ENCODE peak calls at places on chromosomes 7 and 10, in four cellular contexts. J, B, E and R are unnamed samples.

GRCh38 chr7:106392565-106392964 is 107.8 kb upstream of the NAMPT start:
- DNase-seq in J (no peak), B (no peak), E (no peak), R (peak; percentile 17)

GRCh38 chr7:70795948-70796347 is 336.0 kb upstream of the GALNT17 start:
- DNase-seq in J (no peak), B (no peak), E (no peak), R (no peak)

GRCh38 chr7:95993420-95993819 is 221.1 kb downstream of the DYNC1I1 start:
- DNase-seq in J (no peak), B (no peak), E (peak; percentile 15), R (no peak)

GRCh38 chr7:69342154-69342884 is 256.0 kb upstream of the AUTS2 start:
- DNase-seq in J (no peak), B (no peak), E (no peak), R (no peak)

GRCh38 chr7:148230883-148231282 is 359.7 kb upstream of the C7orf33 start:
- DNase-seq in J (no peak), B (no peak), E (no peak), R (no peak)

GRCh38 chr7:29424295-29424983 is 139.2 kb upstream of the PRR15 start:
- DNase-seq in J (no peak), B (no peak), E (no peak), R (no peak)

GRCh38 chr10:73799899-73800559 is 11.4 kb downstream of the NDST2 start:
- DNase-seq in J (no peak), B (no peak), E (no peak), R (no peak)

GRCh38 chr7:71694678-71695077 is 562.7 kb downstream of the GALNT17 start:
- DNase-seq in J (no peak), B (no peak), E (no peak), R (no peak)

GRCh38 chr10:104139221-104139620 is 17.2 kb downstream of the SFR1 start:
- DNase-seq in J (no peak), B (no peak), E (no peak), R (no peak)

GRCh38 chr10:58266003-58266825 is 1.5 kb downstream of the IPMK start:
- DNase-seq in J (peak; percentile 78), B (peak; percentile 56), E (peak; percentile 21), R (no peak)

GRCh38 chr7:22851140-22851539 is 28.5 kb upstream of the TOMM7 start:
- DNase-seq in J (no peak), B (no peak), E (no peak), R (no peak)

GRCh38 chr10:107649249-107649648 is 484.7 kb upstream of the SORCS1 start:
- DNase-seq in J (no peak), B (no peak), E (no peak), R (no peak)

GRCh38 chr10:78559514-78560392 is 509.0 kb upstream of the ZMIZ1 start:
- DNase-seq in J (no peak), B (no peak), E (no peak), R (no peak)

GRCh38 chr10:124106241-124106905 is 13.0 kb upstream of the CHST15 start:
- DNase-seq in J (peak; percentile 55), B (peak; percentile 97), E (no peak), R (peak; percentile 21)

GRCh38 chr7:76386691-76387260 is 22.7 kb downstream of the SSC4D start:
- DNase-seq in J (peak; percentile 54), B (no peak), E (no peak), R (no peak)

GRCh38 chr7:4078580-4078979 is 603.5 kb upstream of the FOXK1 start:
- DNase-seq in J (no peak), B (no peak), E (no peak), R (no peak)

GRCh38 chr10:72952901-72953223 is 1.7 kb downstream of the PLA2G12B start:
- DNase-seq in J (no peak), B (no peak), E (no peak), R (no peak)

GRCh38 chr7:55432937-55433784 is 68.0 kb downstream of the LANCL2 start:
- DNase-seq in J (peak; percentile 59), B (peak; percentile 36), E (no peak), R (no peak)

GRCh38 chr10:24777191-24777590 is 53.5 kb upstream of the ARHGAP21 start:
- DNase-seq in J (no peak), B (no peak), E (no peak), R (no peak)

GRCh38 chr10:118730699-118731456 is 23.9 kb downstream of the CACUL1 start:
- DNase-seq in J (no peak), B (no peak), E (no peak), R (no peak)

GRCh38 chr10:13302821-13303555 is 3.1 kb upstream of the PHYH start:
- DNase-seq in J (no peak), B (no peak), E (no peak), R (no peak)
- H3K9me1 ChIP-seq in J (peaks cover 4% of the 10 kb centered on the region), B (no peaks in the 10 kb centered on the region), E (no peaks in the 10 kb centered on the region), R (no peaks in the 10 kb centered on the region)

DNA sequence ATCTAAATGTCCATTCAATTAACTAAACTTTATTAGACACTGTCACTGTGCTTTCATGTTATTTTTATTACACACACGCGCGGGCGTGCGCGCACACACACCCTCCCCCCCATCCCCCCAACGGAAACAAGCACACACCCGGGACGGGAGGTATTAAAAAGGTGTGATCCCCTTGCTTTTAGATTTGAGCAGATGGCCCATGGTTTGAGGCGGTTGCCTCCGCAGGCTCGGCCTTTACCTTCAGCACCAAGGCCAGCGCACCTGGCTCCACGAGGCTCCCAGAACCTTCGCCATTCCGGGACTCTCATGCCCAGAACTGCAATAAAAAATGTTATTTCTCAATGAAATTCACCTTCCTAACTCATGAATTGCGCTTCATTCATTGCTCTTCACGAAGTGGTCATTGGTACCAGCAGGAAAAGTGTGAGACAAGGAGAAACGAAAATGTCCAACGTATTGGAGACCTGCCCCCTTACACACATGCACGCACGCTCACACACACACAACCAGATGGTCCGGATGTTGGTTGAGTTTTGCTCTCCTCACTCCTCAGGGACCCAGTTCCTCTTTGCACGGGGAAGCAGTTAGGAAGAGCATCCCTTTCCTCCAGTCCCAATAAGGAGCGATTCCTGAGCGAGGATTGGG is 20.8 kb upstream of the PTF1A start:
- DNase-seq in J (peak; percentile 32), B (peak; percentile 15), E (peak; percentile 46), R (no peak)
- H3K9me1 ChIP-seq in J (no peaks in the 10 kb centered on the region), B (no peaks in the 10 kb centered on the region), E (no peaks in the 10 kb centered on the region), R (no peaks in the 10 kb centered on the region)

DNA sequence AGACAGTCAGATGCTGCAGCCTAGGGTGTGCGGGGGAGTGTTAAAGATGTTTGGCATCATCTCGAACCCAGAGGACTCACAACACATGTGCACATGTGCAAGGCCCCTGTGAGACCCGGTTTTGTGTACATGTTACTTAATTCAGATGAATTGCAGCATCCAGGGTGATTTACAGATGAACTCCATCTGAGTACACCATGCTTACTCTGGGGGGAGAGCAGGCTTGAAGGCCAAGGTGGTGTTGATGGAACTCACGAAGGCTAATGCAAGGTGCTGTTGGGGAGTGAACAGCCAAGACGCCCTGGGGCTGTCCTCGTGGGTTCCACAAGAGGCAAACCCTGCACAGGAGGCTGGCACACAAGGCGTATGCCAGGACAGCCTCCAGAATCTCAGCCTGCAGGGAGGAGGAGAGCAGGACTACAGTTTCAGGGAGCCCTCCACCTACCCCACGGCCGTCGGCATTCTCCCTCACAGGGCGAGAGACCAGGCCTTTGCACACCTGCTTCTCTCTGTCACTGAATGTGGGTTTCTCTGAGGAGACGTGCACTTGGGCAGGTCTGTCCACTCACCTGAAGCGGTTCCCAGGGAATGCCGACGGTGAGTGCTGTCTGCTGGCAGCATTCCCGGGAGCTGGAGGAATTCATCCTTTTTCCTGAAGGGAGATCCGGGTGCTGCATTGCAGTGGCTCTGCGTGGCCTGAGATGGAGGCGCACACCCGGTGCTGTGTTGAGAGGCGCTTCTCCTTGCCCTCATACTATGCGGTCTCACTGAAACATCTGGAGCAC is 178.5 kb upstream of the RNF32 start:
- DNase-seq in J (no peak), B (no peak), E (no peak), R (no peak)
- H3K9me1 ChIP-seq in J (no peaks in the 10 kb centered on the region), B (no peaks in the 10 kb centered on the region), E (no peaks in the 10 kb centered on the region), R (no peaks in the 10 kb centered on the region)

GRCh38 chr7:135709508-135709907 is 18.5 kb downstream of the SLC13A4 start:
- DNase-seq in J (no peak), B (no peak), E (no peak), R (no peak)

GRCh38 chr7:135712796-135713195 is 15.2 kb downstream of the SLC13A4 start:
- DNase-seq in J (no peak), B (peak; percentile 61), E (no peak), R (no peak)

GRCh38 chr7:135712182-135712782 is 15.7 kb downstream of the SLC13A4 start:
- DNase-seq in J (no peak), B (no peak), E (no peak), R (no peak)

GRCh38 chr7:135708041-135708440 is 19.9 kb downstream of the SLC13A4 start:
- DNase-seq in J (no peak), B (no peak), E (no peak), R (no peak)

GRCh38 chr7:135710417-135711138 is 17.4 kb downstream of the SLC13A4 start:
- DNase-seq in J (no peak), B (no peak), E (peak; percentile 93), R (no peak)
- H3K9me1 ChIP-seq in J (peaks cover 31% of the 10 kb centered on the region), B (no peaks in the 10 kb centered on the region), E (no peaks in the 10 kb centered on the region), R (no peaks in the 10 kb centered on the region)

GRCh38 chr7:39927018-39927417 is 23.0 kb upstream of the CDK13 start:
- DNase-seq in J (no peak), B (no peak), E (no peak), R (no peak)
- H3K9me1 ChIP-seq in J (no peaks in the 10 kb centered on the region), B (no peaks in the 10 kb centered on the region), E (no peaks in the 10 kb centered on the region), R (no peaks in the 10 kb centered on the region)

GRCh38 chr10:71810048-71810750 is 36.9 kb upstream of the VSIR start:
- DNase-seq in J (no peak), B (no peak), E (no peak), R (no peak)

GRCh38 chr10:71812016-71812912 is 38.8 kb downstream of the PSAP start:
- DNase-seq in J (peak; percentile 34), B (peak; percentile 46), E (peak; percentile 90), R (no peak)

GRCh38 chr10:71811351-71811750 is 38.0 kb upstream of the VSIR start:
- DNase-seq in J (no peak), B (no peak), E (no peak), R (no peak)

GRCh38 chr10:71807557-71808510 is 34.5 kb upstream of the VSIR start:
- DNase-seq in J (no peak), B (no peak), E (no peak), R (no peak)

GRCh38 chr10:71809628-71810027 is 36.3 kb upstream of the VSIR start:
- DNase-seq in J (no peak), B (no peak), E (no peak), R (no peak)
- H3K9me1 ChIP-seq in J (no peaks in the 10 kb centered on the region), B (no peaks in the 10 kb centered on the region), E (peaks cover 3% of the 10 kb centered on the region), R (no peaks in the 10 kb centered on the region)

GRCh38 chr7:82701941-82702340 is 258.4 kb upstream of the CACNA2D1 start:
- DNase-seq in J (peak; percentile 59), B (no peak), E (no peak), R (no peak)
- H3K9me1 ChIP-seq in J (no peaks in the 10 kb centered on the region), B (no peaks in the 10 kb centered on the region), E (no peaks in the 10 kb centered on the region), R (no peaks in the 10 kb centered on the region)